ENCODE peak calls at places on chromosomes 5 and 9, in five cellular contexts. One of them, this sample, is unnamed.

GRCh38 chr5:138459311-138459710 is 6.0 kb upstream of the EGR1 start:
- DNase-seq in BE2C: no peak
- DNase-seq in NCI-H1105 treated with DMSO at 0.1 percent for 48 hours: no peak
- DNase-seq in endothelial cell: no peak
- DNase-seq in fibroblast of villous mesenchyme: no peak
- DNase-seq in this sample: peak

GRCh38 chr5:180126716-180127681 is 55.4 kb upstream of the RNF130 start:
- DNase-seq in BE2C: peak
- DNase-seq in NCI-H1105 treated with DMSO at 0.1 percent for 48 hours: no peak
- DNase-seq in endothelial cell: peak
- DNase-seq in fibroblast of villous mesenchyme: peak
- DNase-seq in this sample: peak

GRCh38 chr5:106415541-106415940 is 1255.2 kb downstream of the EFNA5 start:
- DNase-seq in BE2C: no peak
- DNase-seq in NCI-H1105 treated with DMSO at 0.1 percent for 48 hours: no peak
- DNase-seq in endothelial cell: no peak
- DNase-seq in fibroblast of villous mesenchyme: peak
- DNase-seq in this sample: no peak

GRCh38 chr9:137987244-137988030 is 109.9 kb downstream of the CACNA1B start:
- DNase-seq in BE2C: no peak
- DNase-seq in NCI-H1105 treated with DMSO at 0.1 percent for 48 hours: no peak
- DNase-seq in endothelial cell: no peak
- DNase-seq in fibroblast of villous mesenchyme: no peak
- DNase-seq in this sample: no peak

GRCh38 chr9:17402309-17402708 is 176.6 kb upstream of the SH3GL2 start:
- DNase-seq in BE2C: no peak
- DNase-seq in NCI-H1105 treated with DMSO at 0.1 percent for 48 hours: no peak
- DNase-seq in endothelial cell: peak
- DNase-seq in fibroblast of villous mesenchyme: peak
- DNase-seq in this sample: no peak

GRCh38 chr5:60856059-60856458 is 12.0 kb upstream of the ELOVL7 start:
- DNase-seq in BE2C: no peak
- DNase-seq in NCI-H1105 treated with DMSO at 0.1 percent for 48 hours: no peak
- DNase-seq in endothelial cell: no peak
- DNase-seq in fibroblast of villous mesenchyme: peak
- DNase-seq in this sample: no peak

GRCh38 chr5:94217216-94217615 is 401.2 kb downstream of the KIAA0825 start:
- DNase-seq in BE2C: no peak
- DNase-seq in NCI-H1105 treated with DMSO at 0.1 percent for 48 hours: no peak
- DNase-seq in endothelial cell: no peak
- DNase-seq in fibroblast of villous mesenchyme: peak
- DNase-seq in this sample: no peak

GRCh38 chr5:171523781-171524180 is 104.3 kb downstream of the FGF18 start:
- DNase-seq in BE2C: no peak
- DNase-seq in NCI-H1105 treated with DMSO at 0.1 percent for 48 hours: no peak
- DNase-seq in endothelial cell: no peak
- DNase-seq in fibroblast of villous mesenchyme: no peak
- DNase-seq in this sample: no peak

GRCh38 chr5:64161420-64161819 is 4.2 kb upstream of the RNF180 start:
- DNase-seq in BE2C: no peak
- DNase-seq in NCI-H1105 treated with DMSO at 0.1 percent for 48 hours: no peak
- DNase-seq in endothelial cell: no peak
- DNase-seq in fibroblast of villous mesenchyme: no peak
- DNase-seq in this sample: no peak

GRCh38 chr9:124854822-124855221 is 1.6 kb downstream of the WDR38 start:
- DNase-seq in BE2C: no peak
- DNase-seq in NCI-H1105 treated with DMSO at 0.1 percent for 48 hours: no peak
- DNase-seq in endothelial cell: no peak
- DNase-seq in fibroblast of villous mesenchyme: no peak
- DNase-seq in this sample: no peak

GRCh38 chr9:69916950-69917349 is 96.3 kb downstream of the CFAP95 start:
- DNase-seq in BE2C: no peak
- DNase-seq in NCI-H1105 treated with DMSO at 0.1 percent for 48 hours: no peak
- DNase-seq in endothelial cell: no peak
- DNase-seq in fibroblast of villous mesenchyme: no peak
- DNase-seq in this sample: no peak

GRCh38 chr9:78860806-78861475 is 564.0 kb downstream of the PSAT1 start:
- DNase-seq in BE2C: no peak
- DNase-seq in NCI-H1105 treated with DMSO at 0.1 percent for 48 hours: no peak
- DNase-seq in endothelial cell: no peak
- DNase-seq in fibroblast of villous mesenchyme: peak
- DNase-seq in this sample: no peak

GRCh38 chr5:127072861-127073846 is at the start of gene C5orf63:
- DNase-seq in BE2C: peak
- DNase-seq in NCI-H1105 treated with DMSO at 0.1 percent for 48 hours: no peak
- DNase-seq in endothelial cell: peak
- DNase-seq in fibroblast of villous mesenchyme: peak
- DNase-seq in this sample: peak

GRCh38 chr9:133637451-133638055 is 1.4 kb downstream of the DBH start:
- DNase-seq in BE2C: no peak
- DNase-seq in NCI-H1105 treated with DMSO at 0.1 percent for 48 hours: no peak
- DNase-seq in endothelial cell: no peak
- DNase-seq in fibroblast of villous mesenchyme: no peak
- DNase-seq in this sample: no peak

GRCh38 chr5:137372386-137373160 is 126.6 kb downstream of the SPOCK1 start:
- DNase-seq in BE2C: no peak
- DNase-seq in NCI-H1105 treated with DMSO at 0.1 percent for 48 hours: no peak
- DNase-seq in endothelial cell: no peak
- DNase-seq in fibroblast of villous mesenchyme: no peak
- DNase-seq in this sample: no peak

GRCh38 chr9:20200900-20201495 is 412.2 kb upstream of the SLC24A2 start:
- DNase-seq in BE2C: no peak
- DNase-seq in NCI-H1105 treated with DMSO at 0.1 percent for 48 hours: no peak
- DNase-seq in endothelial cell: no peak
- DNase-seq in fibroblast of villous mesenchyme: no peak
- DNase-seq in this sample: no peak

GRCh38 chr5:135127604-135128240 is 93.7 kb upstream of the PITX1 start:
- DNase-seq in BE2C: peak
- DNase-seq in NCI-H1105 treated with DMSO at 0.1 percent for 48 hours: no peak
- DNase-seq in endothelial cell: no peak
- DNase-seq in fibroblast of villous mesenchyme: peak
- DNase-seq in this sample: no peak

GRCh38 chr5:151686673-151687378 is at the start of gene SPARC:
- DNase-seq in BE2C: peak
- DNase-seq in NCI-H1105 treated with DMSO at 0.1 percent for 48 hours: no peak
- DNase-seq in endothelial cell: peak
- DNase-seq in fibroblast of villous mesenchyme: peak
- DNase-seq in this sample: no peak

GRCh38 chr5:141742866-141743651 is 61.0 kb upstream of the ARAP3 start:
- DNase-seq in BE2C: peak
- DNase-seq in NCI-H1105 treated with DMSO at 0.1 percent for 48 hours: no peak
- DNase-seq in endothelial cell: peak
- DNase-seq in fibroblast of villous mesenchyme: peak
- DNase-seq in this sample: no peak

GRCh38 chr5:132662925-132663770 is 5.2 kb downstream of the IL13 start:
- DNase-seq in BE2C: peak
- DNase-seq in NCI-H1105 treated with DMSO at 0.1 percent for 48 hours: no peak
- DNase-seq in endothelial cell: no peak
- DNase-seq in fibroblast of villous mesenchyme: peak
- DNase-seq in this sample: no peak

GRCh38 chr9:84442712-84443111 is 102.2 kb upstream of the SLC28A3 start:
- DNase-seq in BE2C: no peak
- DNase-seq in NCI-H1105 treated with DMSO at 0.1 percent for 48 hours: no peak
- DNase-seq in endothelial cell: no peak
- DNase-seq in fibroblast of villous mesenchyme: no peak
- DNase-seq in this sample: no peak

GRCh38 chr5:84327591-84327990 is 57.1 kb downstream of the EDIL3 start:
- DNase-seq in BE2C: no peak
- DNase-seq in NCI-H1105 treated with DMSO at 0.1 percent for 48 hours: no peak
- DNase-seq in endothelial cell: no peak
- DNase-seq in fibroblast of villous mesenchyme: no peak
- DNase-seq in this sample: no peak

GRCh38 chr9:136754059-136754572 is 3.9 kb downstream of the LCN8 start:
- DNase-seq in BE2C: no peak
- DNase-seq in NCI-H1105 treated with DMSO at 0.1 percent for 48 hours: peak
- DNase-seq in endothelial cell: no peak
- DNase-seq in fibroblast of villous mesenchyme: no peak
- DNase-seq in this sample: no peak

GRCh38 chr5:79695501-79695900 is 5.9 kb downstream of the CMYA5 start:
- DNase-seq in BE2C: no peak
- DNase-seq in NCI-H1105 treated with DMSO at 0.1 percent for 48 hours: no peak
- DNase-seq in endothelial cell: no peak
- DNase-seq in fibroblast of villous mesenchyme: no peak
- DNase-seq in this sample: no peak

GRCh38 chr9:89768650-89769071 is 163.8 kb downstream of the GADD45G start:
- DNase-seq in BE2C: no peak
- DNase-seq in NCI-H1105 treated with DMSO at 0.1 percent for 48 hours: no peak
- DNase-seq in endothelial cell: no peak
- DNase-seq in fibroblast of villous mesenchyme: no peak
- DNase-seq in this sample: no peak

GRCh38 chr5:132180134-132180745 is 47.4 kb downstream of the P4HA2 start:
- DNase-seq in BE2C: peak
- DNase-seq in NCI-H1105 treated with DMSO at 0.1 percent for 48 hours: no peak
- DNase-seq in endothelial cell: peak
- DNase-seq in fibroblast of villous mesenchyme: peak
- DNase-seq in this sample: no peak